ENCODE peak calls at places on chromosomes 1 and 21, in four cellular contexts. O is WTC11, S is GM12878, A is K562. N is an unnamed sample.

GRCh38 chr1:1471389-1472045 is at the start of gene ATAD3B:
- DNase-seq in O (peak; percentile 96), A (peak; percentile 92), S (peak; percentile 67), N (peak; percentile 87)

GRCh38 chr1:167266965-167267364 is 46.3 kb downstream of the POU2F1 start:
- DNase-seq in O (no peak), A (no peak), S (no peak), N (no peak)

GRCh38 chr21:41247561-41247968 is 69.0 kb upstream of the FAM3B start:
- DNase-seq in S (no peak), O (no peak), A (no peak), N (peak; percentile 28)

GRCh38 chr1:15358565-15359133 is 51.0 kb upstream of the EFHD2 start:
- DNase-seq in A (peak; percentile 72), S (no peak), O (no peak), N (no peak)

GRCh38 chr1:177909416-177909815 is 60.4 kb downstream of the SEC16B start:
- DNase-seq in O (no peak), S (no peak), A (no peak), N (no peak)

GRCh38 chr1:153192697-153193096 is 10.5 kb upstream of the LELP1 start:
- DNase-seq in A (peak; percentile 57), O (peak; percentile 73), S (no peak), N (peak; percentile 8)

GRCh38 chr1:166693673-166694297 is 145.5 kb upstream of the POGK start:
- DNase-seq in O (no peak), A (no peak), S (no peak), N (no peak)

GRCh38 chr21:34630536-34631143 is 15.7 kb upstream of the RCAN1 start:
- DNase-seq in O (no peak), S (peak; percentile 33), A (peak; percentile 72), N (peak; percentile 44)

GRCh38 chr1:17875882-17876280 is 120.7 kb downstream of the ACTL8 start:
- DNase-seq in A (no peak), S (no peak), O (no peak), N (no peak)

GRCh38 chr1:61638296-61638695 is 86.6 kb downstream of the TM2D1 start:
- DNase-seq in A (no peak), O (no peak), S (no peak), N (no peak)

GRCh38 chr1:226938903-226939438 is 1.1 kb upstream of the COQ8A start:
- DNase-seq in S (no peak), A (no peak), O (no peak), N (peak; percentile 46)

GRCh38 chr1:39683591-39684312 is 7.5 kb downstream of the HPCAL4 start:
- DNase-seq in A (peak; percentile 45), O (peak; percentile 50), S (no peak), N (no peak)

GRCh38 chr1:160400646-160401486 is 502 bp downstream of the VANGL2 start:
- DNase-seq in A (peak; percentile 38), O (peak; percentile 65), S (no peak), N (no peak)

GRCh38 chr1:38221006-38221649 is 174.5 kb upstream of the POU3F1 start:
- DNase-seq in O (no peak), S (no peak), A (no peak), N (no peak)

GRCh38 chr1:243595527-243596206 is 254.4 kb downstream of the AKT3 start:
- DNase-seq in A (no peak), S (no peak), O (no peak), N (no peak)

GRCh38 chr1:216462061-216462775 is 39.0 kb upstream of the USH2A start:
- DNase-seq in S (no peak), A (no peak), O (no peak), N (no peak)

GRCh38 chr1:160681891-160682140 is 29.8 kb downstream of the CD48 start:
- DNase-seq in A (no peak), O (no peak), S (no peak), N (no peak)

GRCh38 chr1:21296509-21297354 is 6.5 kb upstream of the ECE1 start:
- DNase-seq in O (no peak), S (no peak), A (no peak), N (no peak)

GRCh38 chr1:212437179-212437798 is 4.6 kb downstream of the NENF start:
- DNase-seq in A (peak; percentile 73), S (no peak), O (no peak), N (no peak)

GRCh38 chr1:2228684-2229031 is 539 bp downstream of the SKI start:
- DNase-seq in A (no peak), S (no peak), O (no peak), N (no peak)

GRCh38 chr1:51236548-51237312 is 657 bp downstream of the RNF11 start:
- DNase-seq in S (no peak), O (peak; percentile 45), A (peak; percentile 52), N (no peak)

GRCh38 chr1:57186455-57186854 is 220.6 kb upstream of the C8B start:
- DNase-seq in A (no peak), S (no peak), O (no peak), N (no peak)

GRCh38 chr21:28538987-28539622 is 453.6 kb downstream of the LTN1 start:
- DNase-seq in A (no peak), S (no peak), O (no peak), N (no peak)

GRCh38 chr21:28541371-28542112 is 451.1 kb downstream of the LTN1 start:
- DNase-seq in A (no peak), O (no peak), S (no peak), N (no peak)

GRCh38 chr21:28540514-28540913 is 452.2 kb downstream of the LTN1 start:
- DNase-seq in S (no peak), A (no peak), O (no peak), N (no peak)

GRCh38 chr21:28539623-28539988 is 453.1 kb downstream of the LTN1 start:
- DNase-seq in A (no peak), O (no peak), S (no peak), N (no peak)

DNA sequence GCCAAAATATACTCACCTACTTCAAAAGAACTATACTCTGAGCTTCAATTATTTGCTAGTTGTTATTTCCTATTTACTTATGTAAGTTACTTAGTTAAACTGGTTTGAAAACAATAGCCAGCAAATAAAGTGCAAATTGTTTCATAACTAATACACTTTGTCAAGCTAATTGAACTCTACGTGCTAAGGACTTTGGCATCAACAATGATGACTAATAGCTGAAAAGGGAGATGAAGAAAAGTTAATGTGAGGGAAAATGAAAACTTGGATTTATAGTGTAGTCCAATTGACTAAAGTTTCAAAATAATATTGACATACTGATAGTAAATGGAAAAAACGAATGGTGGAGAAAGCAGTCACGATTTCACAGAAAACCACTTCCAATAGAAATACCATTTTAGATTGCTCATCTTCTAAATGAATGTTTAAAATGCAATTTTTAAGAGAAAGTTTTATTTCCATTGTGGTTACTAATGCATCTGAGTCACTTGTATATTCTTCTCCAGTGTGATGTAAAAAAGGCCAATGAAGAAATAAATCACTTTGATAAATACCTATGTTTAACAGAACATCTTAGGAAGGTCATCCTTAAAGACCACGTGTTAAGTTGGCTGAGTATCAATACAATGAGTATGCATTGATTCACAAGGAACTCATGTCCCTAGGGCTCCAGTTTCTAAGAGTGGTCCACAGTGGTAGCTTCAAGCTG is 455.2 kb downstream of the LTN1 start:
- DNase-seq in O (no peak), S (no peak), A (no peak), N (no peak)
- TF ChIP-seq CBFB in O (no peak), S (no peak), A (no peak), N (no peak)

GRCh38 chr21:15164678-15165303 is 100.0 kb upstream of the NRIP1 start:
- DNase-seq in O (no peak), S (no peak), A (no peak), N (peak; percentile 49)
- TF ChIP-seq CBFB in O (no peak), S (no peak), A (no peak), N (no peak)

GRCh38 chr1:4058706-4059105 is 158.6 kb upstream of the C1orf174 start:
- DNase-seq in S (no peak), A (no peak), O (no peak), N (no peak)
- TF ChIP-seq CBFB in S (no peak), A (no peak), O (no peak), N (no peak)

GRCh38 chr1:78491311-78492071 is 717 bp downstream of the PTGFR start:
- DNase-seq in A (no peak), O (peak; percentile 64), S (no peak), N (no peak)
- TF ChIP-seq CBFB in A (no peak), O (no peak), S (no peak), N (no peak)

GRCh38 chr1:44168520-44169098 is 27.2 kb upstream of the KLF18 start:
- DNase-seq in A (no peak), O (no peak), S (no peak), N (no peak)
- TF ChIP-seq CBFB in A (no peak), O (no peak), S (no peak), N (no peak)

DNA sequence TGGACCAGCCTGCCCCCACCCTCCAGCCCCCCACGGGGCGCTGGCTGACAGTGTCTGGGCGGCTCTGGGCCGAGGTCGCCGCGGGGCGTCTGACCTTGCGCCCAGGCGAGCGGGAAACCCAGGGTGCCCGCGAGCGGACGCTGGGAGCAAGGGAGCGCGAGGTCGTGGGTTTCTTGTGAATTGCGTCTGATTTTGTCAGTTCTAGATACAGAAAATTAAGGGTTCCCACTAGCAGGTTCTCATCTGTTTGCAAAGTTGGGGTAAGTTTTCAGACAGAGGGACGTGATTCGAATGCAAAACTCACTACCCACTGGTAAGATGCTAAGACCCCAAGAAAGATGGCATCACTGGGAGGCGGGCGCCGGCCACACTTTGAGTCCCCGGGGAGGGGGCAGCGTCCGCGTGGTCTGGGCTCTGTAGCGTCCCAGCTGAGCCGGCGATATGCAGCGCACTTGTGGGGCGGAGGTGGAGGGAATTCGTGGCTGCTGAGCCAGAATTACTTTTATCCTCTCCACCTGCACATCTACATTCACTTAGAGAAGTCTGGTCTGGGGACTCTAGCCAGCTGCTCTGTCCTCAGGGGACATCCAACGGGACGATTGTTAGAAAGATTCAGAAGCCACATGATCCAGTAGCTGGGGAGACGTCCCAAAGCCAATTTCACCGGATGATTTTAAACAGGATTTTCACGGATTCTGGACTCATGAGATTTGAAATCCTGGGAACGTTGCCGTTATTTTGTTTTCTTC is 1.0 kb downstream of the JAM2 start:
- DNase-seq in O (peak; percentile 55), A (no peak), S (no peak), N (no peak)
- TF ChIP-seq CBFB in O (no peak), A (no peak), S (no peak), N (no peak)